ENCODE peak calls at places on chromosomes 4 and X, in five cellular contexts. L, K, M, R and F are unnamed samples.

GRCh38 chr4:185383451-185383850 is 12.3 kb downstream of the LRP2BP start:
- DNase-seq in M (no peak), L (no peak), K (no peak), R (no peak), F (no peak)

GRCh38 chr4:139278450-139278849 is 1.6 kb downstream of the MGARP start:
- DNase-seq in L (no peak), M (no peak), R (no peak), K (no peak), F (no peak)

GRCh38 chr4:158670975-158671664 is 567 bp downstream of the C4orf46 start:
- DNase-seq in L (no peak), R (peak; percentile 59), M (no peak), K (peak; percentile 30), F (peak; percentile 53)

GRCh38 chrX:118795528-118795927 is 28.1 kb upstream of the ZCCHC12 start:
- DNase-seq in K (no peak), R (no peak), M (no peak), L (no peak), F (no peak)

GRCh38 chr4:6647582-6648230 is 7.2 kb downstream of the MRFAP1 start:
- DNase-seq in M (no peak), K (no peak), L (no peak), R (peak; percentile 67), F (no peak)

GRCh38 chrX:31265383-31265782 is 193.5 kb upstream of the FTHL17 start:
- DNase-seq in M (no peak), L (no peak), K (no peak), R (peak; percentile 82), F (no peak)

GRCh38 chr4:113452868-113453620 is 308.5 kb downstream of the CAMK2D start:
- DNase-seq in K (no peak), R (no peak), L (peak; percentile 53), M (peak; percentile 80), F (no peak)

GRCh38 chr4:48341776-48342558 is 638 bp downstream of the SLAIN2 start:
- DNase-seq in L (no peak), M (no peak), R (no peak), K (no peak), F (peak; percentile 23)

GRCh38 chr4:61918507-61919462 is 718.7 kb downstream of the ADGRL3 start:
- DNase-seq in L (no peak), M (no peak), K (no peak), R (no peak), F (no peak)

GRCh38 chrX:128769511-128769910 is 717.3 kb upstream of the ACTRT1 start:
- DNase-seq in L (no peak), R (no peak), M (no peak), K (no peak), F (no peak)

GRCh38 chr4:145887241-145887964 is 51.2 kb downstream of the ZNF827 start:
- DNase-seq in M (no peak), K (no peak), R (no peak), L (peak; percentile 36), F (no peak)

GRCh38 chrX:2764766-2765666 is 13.2 kb downstream of the XG start:
- DNase-seq in R (no peak), L (no peak), M (no peak), K (no peak), F (no peak)

GRCh38 chr4:1830234-1830633 is 25.7 kb downstream of the LETM1 start:
- DNase-seq in K (no peak), L (no peak), R (no peak), M (no peak), F (no peak)

GRCh38 chr4:33104190-33104773 is 2384.1 kb downstream of the PCDH7 start:
- DNase-seq in M (no peak), L (no peak), K (peak; percentile 2), R (no peak), F (no peak)

GRCh38 chr4:152937535-152938236 is 1.6 kb downstream of the FHDC1 start:
- DNase-seq in K (no peak), L (no peak), R (no peak), M (no peak), F (peak; percentile 50)

GRCh38 chr4:38311495-38311894 is 351.3 kb downstream of the PTTG2 start:
- DNase-seq in K (no peak), M (no peak), L (no peak), R (no peak), F (no peak)

GRCh38 chrX:53155512-53156206 is 61.7 kb downstream of the KANTR start:
- DNase-seq in M (no peak), R (no peak), K (no peak), L (no peak), F (no peak)

GRCh38 chr4:88866862-88867550 is 169.4 kb upstream of the NAP1L5 start:
- DNase-seq in K (no peak), R (no peak), L (no peak), M (no peak), F (no peak)

GRCh38 chrX:132181364-132181763 is 37.9 kb downstream of the RAP2C start:
- DNase-seq in K (no peak), L (no peak), R (no peak), M (no peak), F (no peak)

GRCh38 chrX:154693394-154693793 is 40.0 kb upstream of the CTAG2 start:
- DNase-seq in R (no peak), K (no peak), M (no peak), L (no peak), F (no peak)

GRCh38 chr4:58649236-58649635 is 1539.1 kb upstream of the IGFBP7 start:
- DNase-seq in R (no peak), K (no peak), M (no peak), L (no peak), F (no peak)

GRCh38 chrX:17441965-17442364 is 67.0 kb downstream of the NHS start:
- DNase-seq in L (no peak), R (no peak), M (no peak), K (no peak), F (no peak)

GRCh38 chr4:1578968-1579833 is 104.9 kb downstream of the FAM53A start:
- DNase-seq in M (no peak), K (no peak), R (no peak), L (no peak), F (peak; percentile 73)

GRCh38 chrX:38318196-38318595 is 9.1 kb downstream of the RPGR start:
- DNase-seq in L (no peak), K (no peak), R (no peak), M (no peak), F (no peak)

GRCh38 chr4:74932010-74932409 is 906 bp upstream of the PARM1 start:
- DNase-seq in R (no peak), L (no peak), K (no peak), M (no peak), F (no peak)

GRCh38 chr4:74931386-74931785 is 1.5 kb upstream of the PARM1 start:
- DNase-seq in K (no peak), M (no peak), L (no peak), R (no peak), F (no peak)

GRCh38 chr4:74934016-74934821 is 1.3 kb downstream of the PARM1 start:
- DNase-seq in R (no peak), K (no peak), M (no peak), L (no peak), F (peak; percentile 33)

GRCh38 chr4:74933562-74934015 is 673 bp downstream of the PARM1 start:
- DNase-seq in L (no peak), M (no peak), R (no peak), K (no peak), F (peak; percentile 19)

GRCh38 chr4:74932832-74933561 is at the start of gene PARM1:
- DNase-seq in K (no peak), R (peak; percentile 59), M (peak; percentile 72), L (peak; percentile 73), F (peak; percentile 86)
- TF ChIP-seq SUZ12 in K (peak; percentile 85), R (no peak), M (peak; percentile 11), L (no peak), F (no peak)

GRCh38 chr4:102526532-102526931 is 25.4 kb downstream of the NFKB1 start:
- DNase-seq in L (no peak), M (no peak), K (no peak), R (no peak), F (no peak)

GRCh38 chr4:102524691-102525090 is 23.5 kb downstream of the NFKB1 start:
- DNase-seq in K (no peak), R (no peak), M (no peak), L (no peak), F (no peak)

GRCh38 chr4:102525556-102525955 is 24.4 kb downstream of the NFKB1 start:
- DNase-seq in M (no peak), R (no peak), L (no peak), K (no peak), F (no peak)

GRCh38 chr4:102527695-102528094 is 26.5 kb downstream of the NFKB1 start:
- DNase-seq in K (no peak), L (no peak), M (no peak), R (no peak), F (no peak)

DNA sequence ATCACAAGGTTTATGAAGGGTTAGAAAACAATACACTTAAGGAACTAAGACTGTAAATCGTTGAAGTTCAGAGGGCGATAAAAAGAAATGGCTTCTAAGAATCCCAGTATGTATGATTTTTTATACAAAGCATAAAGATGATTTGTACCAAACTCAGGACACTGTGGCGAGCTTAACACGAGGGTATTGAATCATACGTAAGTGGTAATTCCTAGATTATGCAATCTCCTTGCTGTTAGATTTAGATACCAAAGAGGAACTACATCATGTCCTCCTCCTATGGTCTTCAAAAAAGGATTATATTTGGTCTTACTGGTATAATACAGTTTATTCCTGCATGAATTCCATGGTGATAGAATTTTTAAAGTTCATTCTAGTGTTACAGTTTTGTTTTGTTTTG is 23.9 kb downstream of the NFKB1 start:
- DNase-seq in L (no peak), M (no peak), R (no peak), K (no peak), F (no peak)
- TF ChIP-seq SUZ12 in L (no peak), M (no peak), R (no peak), K (no peak), F (no peak)

GRCh38 chr4:142850478-142850877 is 4.4 kb upstream of the INPP4B start:
- DNase-seq in L (no peak), M (no peak), K (no peak), R (no peak), F (peak; percentile 9)
- TF ChIP-seq SUZ12 in L (no peak), M (no peak), K (no peak), R (no peak), F (no peak)

GRCh38 chr4:41029098-41029497 is 185.2 kb downstream of the APBB2 start:
- DNase-seq in L (no peak), M (no peak), R (no peak), K (no peak), F (no peak)

GRCh38 chr4:41026971-41027370 is 187.4 kb downstream of the APBB2 start:
- DNase-seq in M (no peak), R (no peak), K (no peak), L (no peak), F (no peak)

GRCh38 chr4:41024556-41025491 is 189.5 kb downstream of the APBB2 start:
- DNase-seq in L (no peak), K (no peak), R (no peak), M (no peak), F (no peak)

GRCh38 chr4:41025824-41026223 is 188.5 kb downstream of the APBB2 start:
- DNase-seq in M (no peak), R (no peak), L (no peak), K (no peak), F (no peak)

GRCh38 chr4:41028392-41029076 is 185.8 kb downstream of the APBB2 start:
- DNase-seq in K (peak; percentile 15), R (no peak), M (no peak), L (no peak), F (peak; percentile 14)
- TF ChIP-seq SUZ12 in K (no peak), R (no peak), M (no peak), L (no peak), F (no peak)